ENCODE peak calls at places on chromosomes 3 and 15, in nine cellular contexts. One of them, this sample, is unnamed. For H3K4me1, the result is how much of the 10 kb centered on the place peaks cover.

GRCh38 chr15:85454403-85454802 is 74.0 kb downstream of the AKAP13 start:
- DNase-seq in pancreas: no peak
- DNase-seq in tibial artery: no peak
- DNase-seq in transverse colon: no peak
- DNase-seq in thoracic aorta: no peak
- DNase-seq in neural progenitor cell: no peak
- DNase-seq in CD8-positive, alpha-beta T cell: no peak
- DNase-seq in HCT116: no peak
- DNase-seq in cardiac muscle cell: no peak
- DNase-seq in this sample: no peak

GRCh38 chr15:48397841-48398240 is 66.6 kb downstream of the DUT start:
- DNase-seq in transverse colon: no peak
- DNase-seq in thoracic aorta: no peak
- DNase-seq in neural progenitor cell: no peak
- DNase-seq in cardiac muscle cell: no peak
- DNase-seq in HCT116: no peak
- DNase-seq in tibial artery: peak
- DNase-seq in pancreas: no peak
- DNase-seq in CD8-positive, alpha-beta T cell: no peak
- DNase-seq in this sample: no peak

GRCh38 chr3:50324351-50325144 is 2.0 kb upstream of the HYAL2 start:
- DNase-seq in neural progenitor cell: peak
- DNase-seq in thoracic aorta: no peak
- DNase-seq in cardiac muscle cell: peak
- DNase-seq in CD8-positive, alpha-beta T cell: peak
- DNase-seq in HCT116: peak
- DNase-seq in transverse colon: peak
- DNase-seq in pancreas: peak
- DNase-seq in tibial artery: peak
- DNase-seq in this sample: peak

GRCh38 chr15:39657714-39658113 is 76.8 kb downstream of the THBS1 start:
- DNase-seq in tibial artery: no peak
- DNase-seq in HCT116: no peak
- DNase-seq in transverse colon: no peak
- DNase-seq in thoracic aorta: no peak
- DNase-seq in cardiac muscle cell: no peak
- DNase-seq in CD8-positive, alpha-beta T cell: no peak
- DNase-seq in neural progenitor cell: no peak
- DNase-seq in pancreas: no peak
- DNase-seq in this sample: no peak

GRCh38 chr3:97821413-97821809 is 400 bp upstream of the CRYBG3 start:
- DNase-seq in HCT116: no peak
- DNase-seq in cardiac muscle cell: peak
- DNase-seq in tibial artery: peak
- DNase-seq in pancreas: peak
- DNase-seq in transverse colon: peak
- DNase-seq in CD8-positive, alpha-beta T cell: no peak
- DNase-seq in thoracic aorta: peak
- DNase-seq in neural progenitor cell: no peak
- DNase-seq in this sample: peak

GRCh38 chr15:62075595-62076279 is 9.0 kb downstream of the C2CD4A start:
- DNase-seq in cardiac muscle cell: no peak
- DNase-seq in CD8-positive, alpha-beta T cell: no peak
- DNase-seq in HCT116: no peak
- DNase-seq in neural progenitor cell: no peak
- DNase-seq in tibial artery: no peak
- DNase-seq in thoracic aorta: no peak
- DNase-seq in pancreas: no peak
- DNase-seq in transverse colon: peak
- DNase-seq in this sample: no peak

GRCh38 chr15:88029696-88030095 is 226.8 kb downstream of the NTRK3 start:
- DNase-seq in tibial artery: no peak
- DNase-seq in cardiac muscle cell: no peak
- DNase-seq in neural progenitor cell: peak
- DNase-seq in thoracic aorta: no peak
- DNase-seq in pancreas: no peak
- DNase-seq in HCT116: no peak
- DNase-seq in transverse colon: no peak
- DNase-seq in CD8-positive, alpha-beta T cell: no peak
- DNase-seq in this sample: no peak

GRCh38 chr15:79204886-79205285 is 77.6 kb upstream of the ANKRD34C start:
- DNase-seq in tibial artery: no peak
- DNase-seq in CD8-positive, alpha-beta T cell: no peak
- DNase-seq in neural progenitor cell: no peak
- DNase-seq in pancreas: no peak
- DNase-seq in HCT116: no peak
- DNase-seq in transverse colon: no peak
- DNase-seq in cardiac muscle cell: no peak
- DNase-seq in thoracic aorta: no peak
- DNase-seq in this sample: no peak

GRCh38 chr3:119350114-119350513 is 55.9 kb downstream of the ARHGAP31 start:
- DNase-seq in thoracic aorta: no peak
- DNase-seq in pancreas: no peak
- DNase-seq in CD8-positive, alpha-beta T cell: no peak
- DNase-seq in transverse colon: no peak
- DNase-seq in cardiac muscle cell: no peak
- DNase-seq in tibial artery: no peak
- DNase-seq in HCT116: no peak
- DNase-seq in neural progenitor cell: peak
- DNase-seq in this sample: no peak

GRCh38 chr3:139757448-139758030 is 79.8 kb upstream of the NMNAT3 start:
- DNase-seq in transverse colon: no peak
- DNase-seq in thoracic aorta: no peak
- DNase-seq in HCT116: no peak
- DNase-seq in pancreas: no peak
- DNase-seq in cardiac muscle cell: no peak
- DNase-seq in CD8-positive, alpha-beta T cell: no peak
- DNase-seq in tibial artery: no peak
- DNase-seq in neural progenitor cell: no peak
- DNase-seq in this sample: no peak

GRCh38 chr3:139318431-139318816 is 25.4 kb upstream of the MRPS22 start:
- DNase-seq in cardiac muscle cell: no peak
- DNase-seq in tibial artery: no peak
- DNase-seq in HCT116: no peak
- DNase-seq in neural progenitor cell: no peak
- DNase-seq in CD8-positive, alpha-beta T cell: no peak
- DNase-seq in transverse colon: no peak
- DNase-seq in pancreas: no peak
- DNase-seq in thoracic aorta: no peak
- DNase-seq in this sample: no peak

GRCh38 chr15:52943746-52944145 is 153.6 kb upstream of the ONECUT1 start:
- DNase-seq in pancreas: no peak
- DNase-seq in cardiac muscle cell: no peak
- DNase-seq in transverse colon: no peak
- DNase-seq in neural progenitor cell: no peak
- DNase-seq in HCT116: no peak
- DNase-seq in thoracic aorta: no peak
- DNase-seq in CD8-positive, alpha-beta T cell: no peak
- DNase-seq in tibial artery: no peak
- DNase-seq in this sample: no peak

GRCh38 chr15:55990986-55991385 is 2.4 kb downstream of the NEDD4 start:
- DNase-seq in thoracic aorta: no peak
- DNase-seq in pancreas: no peak
- DNase-seq in tibial artery: no peak
- DNase-seq in neural progenitor cell: no peak
- DNase-seq in HCT116: no peak
- DNase-seq in transverse colon: no peak
- DNase-seq in CD8-positive, alpha-beta T cell: no peak
- DNase-seq in cardiac muscle cell: no peak
- DNase-seq in this sample: no peak

GRCh38 chr3:162978136-162978535 is 1481.5 kb downstream of the OTOL1 start:
- DNase-seq in HCT116: no peak
- DNase-seq in pancreas: no peak
- DNase-seq in transverse colon: no peak
- DNase-seq in thoracic aorta: no peak
- DNase-seq in CD8-positive, alpha-beta T cell: no peak
- DNase-seq in cardiac muscle cell: no peak
- DNase-seq in neural progenitor cell: no peak
- DNase-seq in tibial artery: no peak
- DNase-seq in this sample: no peak

GRCh38 chr3:70603103-70603502 is 290.7 kb upstream of the MDFIC2 start:
- DNase-seq in cardiac muscle cell: no peak
- DNase-seq in tibial artery: no peak
- DNase-seq in HCT116: no peak
- DNase-seq in thoracic aorta: no peak
- DNase-seq in neural progenitor cell: no peak
- DNase-seq in CD8-positive, alpha-beta T cell: no peak
- DNase-seq in pancreas: no peak
- DNase-seq in transverse colon: no peak
- DNase-seq in this sample: no peak

GRCh38 chr3:50466177-50466576 is 37.3 kb downstream of the CACNA2D2 start:
- DNase-seq in HCT116: no peak
- DNase-seq in pancreas: no peak
- DNase-seq in thoracic aorta: no peak
- DNase-seq in cardiac muscle cell: no peak
- DNase-seq in CD8-positive, alpha-beta T cell: no peak
- DNase-seq in neural progenitor cell: no peak
- DNase-seq in transverse colon: no peak
- DNase-seq in tibial artery: no peak
- DNase-seq in this sample: no peak

GRCh38 chr3:35393916-35394315 is 245.4 kb upstream of the ARPP21 start:
- DNase-seq in pancreas: no peak
- DNase-seq in neural progenitor cell: no peak
- DNase-seq in thoracic aorta: no peak
- DNase-seq in HCT116: no peak
- DNase-seq in tibial artery: no peak
- DNase-seq in transverse colon: no peak
- DNase-seq in CD8-positive, alpha-beta T cell: no peak
- DNase-seq in cardiac muscle cell: no peak
- DNase-seq in this sample: no peak

GRCh38 chr15:63986751-63987341 is 59.4 kb downstream of the DAPK2 start:
- DNase-seq in HCT116: no peak
- DNase-seq in cardiac muscle cell: no peak
- DNase-seq in neural progenitor cell: no peak
- DNase-seq in CD8-positive, alpha-beta T cell: no peak
- DNase-seq in pancreas: no peak
- DNase-seq in tibial artery: no peak
- DNase-seq in thoracic aorta: no peak
- DNase-seq in transverse colon: peak
- DNase-seq in this sample: no peak

GRCh38 chr15:39976291-39977274 is 42.7 kb downstream of the EIF2AK4 start:
- DNase-seq in HCT116: no peak
- DNase-seq in tibial artery: peak
- DNase-seq in thoracic aorta: peak
- DNase-seq in cardiac muscle cell: peak
- DNase-seq in neural progenitor cell: peak
- DNase-seq in CD8-positive, alpha-beta T cell: no peak
- DNase-seq in pancreas: peak
- DNase-seq in transverse colon: peak
- DNase-seq in this sample: peak

GRCh38 chr3:171829841-171830559 is 13.1 kb upstream of the TMEM212 start:
- DNase-seq in CD8-positive, alpha-beta T cell: no peak
- DNase-seq in thoracic aorta: no peak
- DNase-seq in neural progenitor cell: peak
- DNase-seq in pancreas: peak
- DNase-seq in tibial artery: peak
- DNase-seq in cardiac muscle cell: peak
- DNase-seq in HCT116: no peak
- DNase-seq in transverse colon: peak
- DNase-seq in this sample: no peak
- TF ChIP-seq CTCF in CD8-positive, alpha-beta T cell: no peak
- TF ChIP-seq CTCF in thoracic aorta: peak
- TF ChIP-seq CTCF in neural progenitor cell: peak
- TF ChIP-seq CTCF in pancreas: peak
- TF ChIP-seq CTCF in tibial artery: peak
- TF ChIP-seq CTCF in cardiac muscle cell: peak
- TF ChIP-seq CTCF in HCT116: peak
- TF ChIP-seq CTCF in transverse colon: peak
- TF ChIP-seq CTCF in this sample: peak

DNA sequence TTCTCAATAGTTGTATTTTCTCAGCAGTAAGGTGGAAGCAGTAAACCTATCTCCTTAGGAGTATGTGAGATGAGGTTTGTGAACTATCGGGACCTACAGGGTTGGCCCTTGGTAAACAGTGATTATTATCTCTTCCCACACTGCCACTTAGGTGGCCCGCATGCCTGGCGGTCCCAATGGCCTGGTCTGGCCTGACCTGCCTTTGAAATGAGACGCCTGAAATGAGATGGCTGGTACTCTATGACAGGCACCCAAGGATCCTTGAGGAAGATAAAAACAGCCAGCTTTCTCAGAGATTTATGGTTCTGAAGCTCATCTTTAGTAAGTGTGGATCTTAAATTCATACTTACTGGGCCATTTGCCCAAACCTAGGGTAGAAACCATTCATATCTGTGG is 45.2 kb upstream of the VILL start:
- DNase-seq in transverse colon: no peak
- DNase-seq in neural progenitor cell: no peak
- DNase-seq in CD8-positive, alpha-beta T cell: no peak
- DNase-seq in cardiac muscle cell: no peak
- DNase-seq in tibial artery: no peak
- DNase-seq in HCT116: no peak
- DNase-seq in thoracic aorta: no peak
- DNase-seq in pancreas: no peak
- DNase-seq in this sample: no peak
- H3K4me1 ChIP-seq in transverse colon: under half
- H3K4me1 ChIP-seq in neural progenitor cell: under half
- H3K4me1 ChIP-seq in CD8-positive, alpha-beta T cell: under half
- H3K4me1 ChIP-seq in cardiac muscle cell: under half
- H3K4me1 ChIP-seq in tibial artery: under half
- H3K4me1 ChIP-seq in HCT116: half or more
- H3K4me1 ChIP-seq in thoracic aorta: under half
- H3K4me1 ChIP-seq in pancreas: under half
- H3K4me1 ChIP-seq in this sample: under half

DNA sequence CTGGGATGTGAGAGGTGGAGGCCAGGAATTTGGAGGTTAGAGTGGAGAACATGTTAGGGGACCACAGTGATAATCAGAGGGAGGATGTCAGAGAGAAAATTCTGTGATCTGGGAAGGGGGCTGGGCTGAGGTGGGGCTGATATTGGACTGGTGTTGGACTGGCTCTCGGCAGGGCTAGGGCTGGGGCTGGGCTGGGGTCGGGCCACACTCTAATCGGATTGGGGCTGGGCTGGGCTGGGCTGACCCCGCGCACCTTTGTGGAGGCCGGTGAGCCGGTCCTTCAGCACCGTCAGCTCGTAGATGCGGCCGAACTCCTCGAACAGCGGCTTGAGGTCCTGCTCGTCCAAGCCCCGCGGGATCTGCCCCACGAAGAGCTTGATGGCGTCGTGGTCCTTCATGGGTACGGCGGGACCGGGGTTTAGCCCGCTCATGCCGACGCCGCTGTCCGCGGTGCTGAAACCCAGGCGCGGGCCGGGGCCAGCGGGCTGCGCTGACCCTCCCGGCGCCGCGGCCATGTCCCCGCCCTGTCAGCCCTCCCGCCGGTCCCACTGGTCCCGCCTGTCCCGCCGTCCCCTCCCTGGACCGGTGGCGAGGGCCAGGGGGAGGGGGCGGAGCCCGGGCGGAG is 485 bp downstream of the CELF6 start:
- DNase-seq in tibial artery: peak
- DNase-seq in thoracic aorta: no peak
- DNase-seq in HCT116: no peak
- DNase-seq in CD8-positive, alpha-beta T cell: peak
- DNase-seq in cardiac muscle cell: peak
- DNase-seq in neural progenitor cell: peak
- DNase-seq in pancreas: peak
- DNase-seq in transverse colon: peak
- DNase-seq in this sample: peak
- H3K4me3 ChIP-seq in tibial artery: peak
- H3K4me3 ChIP-seq in thoracic aorta: peak
- H3K4me3 ChIP-seq in HCT116: no peak
- H3K4me3 ChIP-seq in CD8-positive, alpha-beta T cell: no peak
- H3K4me3 ChIP-seq in cardiac muscle cell: peak
- H3K4me3 ChIP-seq in neural progenitor cell: peak
- H3K4me3 ChIP-seq in pancreas: peak
- H3K4me3 ChIP-seq in transverse colon: no peak
- H3K4me3 ChIP-seq in this sample: peak

GRCh38 chr3:65537109-65537508 is 501.6 kb downstream of the MAGI1 start:
- DNase-seq in pancreas: no peak
- DNase-seq in neural progenitor cell: no peak
- DNase-seq in cardiac muscle cell: no peak
- DNase-seq in HCT116: no peak
- DNase-seq in thoracic aorta: no peak
- DNase-seq in transverse colon: no peak
- DNase-seq in CD8-positive, alpha-beta T cell: no peak
- DNase-seq in tibial artery: no peak
- DNase-seq in this sample: no peak
- TF ChIP-seq CTCF in pancreas: no peak
- TF ChIP-seq CTCF in neural progenitor cell: no peak
- TF ChIP-seq CTCF in cardiac muscle cell: no peak
- TF ChIP-seq CTCF in HCT116: no peak
- TF ChIP-seq CTCF in thoracic aorta: no peak
- TF ChIP-seq CTCF in transverse colon: no peak
- TF ChIP-seq CTCF in CD8-positive, alpha-beta T cell: no peak
- TF ChIP-seq CTCF in tibial artery: no peak
- TF ChIP-seq CTCF in this sample: no peak

This sample was measured in ascending aorta.